ENCODE peak calls at places on chromosomes 11 and 22, in seven cellular contexts. N is aorta; C is neural progenitor cell; A is sigmoid colon; Q is naive thymus-derived CD4-positive, alpha-beta T cell; S is pancreas; H is OCI-LY7. V is an unnamed sample. For H3K4me1, the result is how much of the 10 kb centered on the place peaks cover.

GRCh38 chr11:765025-765801 is 12.1 kb downstream of the GATD1 start:
- DNase-seq in N (peak), Q (peak), S (peak), C (peak), A (peak), H (peak), V (peak)

GRCh38 chr22:27456696-27457503 is 344.7 kb downstream of the MN1 start:
- DNase-seq in S (no peak), N (no peak), C (no peak), H (no peak), A (no peak), Q (no peak), V (no peak)

GRCh38 chr22:47918936-47919505 is 1156.6 kb downstream of the TBC1D22A start:
- DNase-seq in S (no peak), Q (no peak), A (no peak), H (peak), C (peak), N (no peak), V (peak)

GRCh38 chr11:14541180-14541579 is 21.0 kb upstream of the PSMA1 start:
- DNase-seq in S (no peak), A (no peak), C (no peak), N (no peak), Q (no peak), H (no peak), V (no peak)

GRCh38 chr11:28476864-28477263 is 368.7 kb downstream of the METTL15 start:
- DNase-seq in S (no peak), H (no peak), C (no peak), A (no peak), Q (no peak), N (no peak), V (no peak)

GRCh38 chr11:133597236-133597635 is 64.9 kb upstream of the OPCML start:
- DNase-seq in C (no peak), A (no peak), S (no peak), H (no peak), Q (no peak), N (no peak), V (no peak)

GRCh38 chr11:93494341-93494740 is 48.9 kb downstream of the SMCO4 start:
- DNase-seq in N (no peak), C (no peak), A (no peak), Q (no peak), H (no peak), S (no peak), V (no peak)

GRCh38 chr11:94681852-94682251 is 86.3 kb upstream of the AMOTL1 start:
- DNase-seq in S (no peak), C (no peak), Q (no peak), N (no peak), A (no peak), H (no peak), V (no peak)

GRCh38 chr11:111878385-111878765 is 590 bp downstream of the FDXACB1 start:
- DNase-seq in N (no peak), A (no peak), Q (no peak), H (no peak), C (no peak), S (no peak), V (peak)

GRCh38 chr11:134036484-134037092 is 32.3 kb upstream of the JAM3 start:
- DNase-seq in C (peak), A (no peak), Q (no peak), S (peak), H (no peak), N (no peak), V (no peak)

GRCh38 chr11:126188332-126189108 is 22.9 kb downstream of the RPUSD4 start:
- DNase-seq in C (no peak), S (no peak), H (peak), A (no peak), Q (no peak), N (no peak), V (peak)

GRCh38 chr11:33064033-33064825 is 24.9 kb downstream of the TCP11L1 start:
- DNase-seq in C (no peak), A (no peak), H (no peak), N (no peak), S (no peak), Q (no peak), V (no peak)

GRCh38 chr11:7673724-7674434 is 579 bp upstream of the CYB5R2 start:
- DNase-seq in C (peak), Q (peak), N (peak), S (no peak), H (no peak), A (peak), V (no peak)

GRCh38 chr11:1953489-1954284 is 6.6 kb downstream of the MRPL23 start:
- DNase-seq in A (peak), N (no peak), H (no peak), C (no peak), Q (no peak), S (no peak), V (no peak)

GRCh38 chr11:93131709-93132108 is 66.1 kb downstream of the SLC36A4 start:
- DNase-seq in S (no peak), N (no peak), H (peak), Q (no peak), A (no peak), C (peak), V (no peak)

GRCh38 chr11:71933141-71933933 is 4.5 kb downstream of the RNF121 start:
- DNase-seq in A (no peak), H (no peak), C (no peak), S (no peak), N (no peak), Q (no peak), V (no peak)

GRCh38 chr22:31952459-31952858 is 8.1 kb downstream of the YWHAH start:
- DNase-seq in C (no peak), Q (no peak), A (no peak), N (no peak), H (no peak), S (no peak), V (no peak)

GRCh38 chr11:128931661-128932060 is 11.0 kb downstream of the TP53AIP1 start:
- DNase-seq in C (no peak), S (no peak), H (no peak), Q (no peak), A (no peak), N (no peak), V (no peak)

GRCh38 chr11:97732011-97732632 is 1288.6 kb upstream of the CNTN5 start:
- DNase-seq in C (no peak), Q (no peak), S (no peak), N (no peak), A (no peak), H (no peak), V (no peak)

GRCh38 chr11:72814139-72814830 is at the start of gene ATG16L2:
- DNase-seq in A (peak), Q (peak), C (peak), H (peak), S (peak), N (peak), V (peak)

GRCh38 chr11:36501236-36501635 is 8.8 kb downstream of the TRAF6 start:
- DNase-seq in H (no peak), C (no peak), N (no peak), S (no peak), A (no peak), Q (no peak), V (no peak)
- H3K4me1 ChIP-seq in H (under half), C (under half), N (under half), S (under half), A (under half), Q (under half), V (under half)

GRCh38 chr22:17110791-17111550 is 10.2 kb downstream of the TMEM121B start:
- DNase-seq in N (peak), H (no peak), A (peak), C (no peak), Q (no peak), S (no peak), V (no peak)
- H3K4me1 ChIP-seq in N (under half), H (under half), A (under half), C (under half), Q (under half), S (under half), V (under half)

GRCh38 chr22:29311468-29312217 is 3.9 kb downstream of the RASL10A start:
- DNase-seq in S (peak), Q (no peak), A (no peak), C (no peak), H (no peak), N (peak), V (no peak)
- H3K4me1 ChIP-seq in S (under half), Q (under half), A (half or more), C (under half), H (under half), N (under half), V (under half)

DNA sequence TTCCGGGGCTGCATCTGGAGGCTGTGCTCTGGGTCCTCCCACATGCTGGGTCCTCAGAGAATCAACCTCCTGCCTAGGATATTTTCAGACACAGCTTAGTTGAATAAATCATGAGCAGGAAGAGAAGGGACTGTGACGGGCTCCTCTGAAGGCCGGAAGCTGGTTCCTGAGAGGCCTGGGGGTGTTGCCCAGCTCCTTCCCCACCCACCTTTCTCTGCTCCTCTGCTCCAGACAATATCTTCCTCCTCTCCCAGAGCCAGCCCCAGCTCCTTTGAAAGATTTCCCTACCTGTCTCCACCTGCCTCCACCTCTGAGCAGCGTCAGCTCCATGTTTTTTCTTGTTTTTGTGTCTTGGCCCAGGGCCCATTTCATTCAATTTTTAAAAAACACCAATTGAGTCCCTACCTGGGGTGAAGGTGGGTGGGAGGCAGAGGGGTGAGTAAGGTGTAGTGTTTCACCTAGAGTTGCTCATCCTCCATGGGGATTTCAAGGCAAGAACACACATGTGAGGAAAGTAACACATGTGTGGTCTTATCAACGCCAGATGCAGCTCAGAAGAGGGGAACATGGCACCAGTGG is 24.8 kb upstream of the THY1 start:
- DNase-seq in C (no peak), N (no peak), H (no peak), Q (no peak), A (no peak), S (no peak), V (no peak)
- H3K4me1 ChIP-seq in C (under half), N (under half), H (under half), Q (under half), A (under half), S (under half), V (under half)

GRCh38 chr11:69009441-69010211 is 3.4 kb downstream of the MRGPRF start:
- DNase-seq in Q (no peak), A (peak), S (no peak), H (no peak), C (no peak), N (peak), V (no peak)

GRCh38 chr11:69008774-69009440 is 4.1 kb downstream of the MRGPRF start:
- DNase-seq in N (peak), C (no peak), H (no peak), A (peak), S (no peak), Q (no peak), V (no peak)

GRCh38 chr11:69005631-69006368 is 7.2 kb downstream of the MRGPRF start:
- DNase-seq in Q (no peak), H (no peak), N (peak), C (no peak), A (peak), S (no peak), V (no peak)

GRCh38 chr11:69006816-69007215 is 6.2 kb downstream of the MRGPRF start:
- DNase-seq in S (no peak), C (no peak), H (no peak), A (no peak), N (no peak), Q (no peak), V (no peak)

DNA sequence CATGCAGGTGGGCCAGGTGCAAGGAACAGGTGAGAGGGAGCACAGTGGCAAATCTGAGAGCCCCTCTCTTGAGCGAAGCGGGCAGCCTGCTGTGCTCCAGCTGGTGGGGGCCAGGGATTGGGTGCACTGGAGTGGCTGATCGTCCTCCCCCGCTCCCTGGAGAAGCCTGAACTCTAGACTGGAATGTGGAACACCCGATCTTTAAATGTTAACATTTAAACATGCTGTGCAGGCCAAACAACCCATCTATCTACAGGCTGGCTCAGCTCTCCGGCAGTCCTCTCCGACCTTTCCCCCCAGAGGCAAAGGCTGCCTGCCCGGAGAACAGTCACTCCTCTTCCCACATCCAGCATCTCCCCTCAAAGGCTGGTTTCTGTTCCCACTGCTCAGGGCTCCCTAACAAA is 5.1 kb downstream of the MRGPRF start:
- DNase-seq in C (no peak), Q (no peak), A (peak), H (no peak), N (peak), S (no peak), V (no peak)
- H3K4me1 ChIP-seq in C (under half), Q (under half), A (half or more), H (under half), N (under half), S (under half), V (under half)

DNA sequence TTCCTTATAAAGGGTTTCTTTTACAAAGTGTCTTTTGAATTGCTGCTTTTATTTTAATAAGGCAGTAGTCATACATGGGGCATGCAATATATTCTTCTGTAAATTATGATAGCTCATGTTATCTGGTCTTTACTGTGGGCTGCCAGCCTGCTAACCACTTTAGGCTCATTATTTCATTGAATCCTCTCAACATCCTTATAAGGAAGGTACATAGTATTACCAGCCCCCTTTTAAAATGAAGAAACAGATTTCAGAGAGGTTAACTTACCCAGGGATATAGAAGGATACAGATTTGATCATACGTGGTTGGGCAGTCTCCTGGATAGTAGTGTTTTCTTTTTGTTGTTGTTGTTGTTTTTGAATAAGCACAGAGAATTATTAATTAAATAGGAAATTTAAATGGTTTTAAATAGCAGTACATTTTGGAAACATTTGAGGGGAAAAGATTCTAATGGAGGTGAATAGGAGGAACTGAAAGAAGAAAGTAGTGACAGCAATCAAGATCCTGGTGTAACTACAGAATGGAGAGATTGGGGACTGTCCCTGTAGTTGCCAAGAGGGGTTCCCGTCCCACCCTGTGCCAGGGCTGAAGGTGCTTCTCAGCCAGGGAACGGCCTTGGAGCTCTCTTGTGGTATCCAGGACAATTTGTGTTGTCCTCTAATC is 21.0 kb downstream of the SPECC1L start:
- DNase-seq in A (no peak), C (no peak), Q (no peak), S (no peak), N (no peak), H (no peak), V (no peak)
- H3K4me1 ChIP-seq in A (half or more), C (under half), Q (under half), S (under half), N (under half), H (under half), V (under half)

DNA sequence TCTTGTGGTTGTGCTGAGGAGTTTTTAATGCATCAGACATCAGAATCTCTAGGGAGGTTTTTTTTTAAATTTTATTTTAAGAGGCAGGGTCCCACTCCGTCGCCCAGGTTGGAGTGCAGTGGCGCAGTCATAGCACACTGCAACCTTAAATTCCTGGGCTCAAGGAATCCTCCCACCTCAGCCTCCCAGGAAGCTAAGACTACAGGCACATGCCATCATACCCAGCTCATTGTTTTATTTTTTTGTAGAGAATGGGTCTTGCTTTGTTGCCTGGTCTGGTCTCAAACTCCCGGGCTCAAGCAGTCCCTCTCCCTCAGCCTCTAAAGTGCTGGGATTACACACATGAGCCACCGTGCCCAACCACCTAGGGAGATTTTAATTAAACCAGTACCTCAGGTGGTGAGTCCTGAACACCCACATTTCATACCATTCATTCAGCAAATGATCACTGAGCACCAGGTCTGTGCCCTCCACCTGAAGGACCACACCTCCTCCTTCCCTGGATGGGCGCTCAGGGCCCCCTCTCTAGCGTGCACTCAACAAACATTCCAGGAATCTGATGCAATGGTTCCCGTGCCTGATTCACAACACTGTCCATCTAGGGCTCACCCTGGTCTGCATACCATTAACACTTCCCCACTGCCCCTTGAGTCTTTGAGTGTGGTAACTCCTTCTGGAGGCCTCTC is 9.5 kb upstream of the MYH9 start:
- DNase-seq in N (no peak), S (no peak), A (no peak), C (no peak), Q (no peak), H (no peak), V (no peak)
- H3K4me1 ChIP-seq in N (under half), S (under half), A (under half), C (under half), Q (under half), H (under half), V (under half)

DNA sequence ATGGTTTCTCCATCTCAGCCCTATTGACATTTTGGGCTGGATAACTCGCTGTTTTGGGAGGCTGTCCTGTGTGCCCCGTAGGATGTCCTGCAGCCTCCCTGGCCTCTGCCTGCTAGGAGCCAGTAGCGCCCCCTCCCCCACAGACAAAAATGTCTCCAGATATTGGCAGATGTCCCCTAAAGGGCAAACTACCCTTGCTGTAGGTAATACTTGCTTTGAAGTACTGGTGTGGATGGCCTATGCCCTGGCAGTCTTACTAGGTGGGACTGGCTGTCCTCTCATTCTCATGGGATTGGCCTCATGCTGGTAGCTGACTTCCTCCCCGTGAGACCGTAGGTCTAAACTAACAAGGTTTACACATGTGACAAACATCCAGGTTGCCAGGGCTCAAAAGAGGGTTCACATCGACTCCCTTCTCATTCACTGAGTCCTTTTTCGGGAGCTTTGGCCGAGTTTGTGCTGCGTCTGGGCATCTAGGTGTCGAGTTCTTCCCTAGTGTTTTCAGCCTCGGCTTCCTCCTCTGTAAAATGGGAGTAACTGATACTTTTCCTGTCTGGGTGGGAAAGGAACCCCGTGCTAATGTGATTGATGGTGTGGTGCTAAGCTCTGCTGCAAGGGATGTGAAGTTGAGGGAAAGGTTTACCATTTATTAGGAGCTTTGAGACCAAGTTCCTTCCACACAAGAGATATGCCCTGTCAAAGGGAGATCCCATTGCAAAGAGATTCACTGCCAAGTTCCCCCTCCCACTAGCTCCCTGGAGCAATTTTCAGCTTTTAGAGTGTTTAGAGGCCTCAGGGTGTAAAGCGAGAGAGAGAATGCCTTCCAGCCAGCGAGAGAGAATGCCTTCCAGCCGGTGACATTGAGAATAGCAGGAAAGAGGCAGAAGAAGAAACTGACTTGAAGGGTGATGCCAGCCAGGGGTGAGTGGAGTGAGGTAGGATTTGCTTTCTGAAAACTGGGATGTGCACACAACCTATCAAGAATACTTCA is 17.0 kb downstream of the PTPRJ start:
- DNase-seq in H (no peak), C (no peak), S (no peak), A (no peak), N (no peak), Q (no peak), V (no peak)
- H3K4me1 ChIP-seq in H (half or more), C (under half), S (under half), A (under half), N (under half), Q (under half), V (under half)

DNA sequence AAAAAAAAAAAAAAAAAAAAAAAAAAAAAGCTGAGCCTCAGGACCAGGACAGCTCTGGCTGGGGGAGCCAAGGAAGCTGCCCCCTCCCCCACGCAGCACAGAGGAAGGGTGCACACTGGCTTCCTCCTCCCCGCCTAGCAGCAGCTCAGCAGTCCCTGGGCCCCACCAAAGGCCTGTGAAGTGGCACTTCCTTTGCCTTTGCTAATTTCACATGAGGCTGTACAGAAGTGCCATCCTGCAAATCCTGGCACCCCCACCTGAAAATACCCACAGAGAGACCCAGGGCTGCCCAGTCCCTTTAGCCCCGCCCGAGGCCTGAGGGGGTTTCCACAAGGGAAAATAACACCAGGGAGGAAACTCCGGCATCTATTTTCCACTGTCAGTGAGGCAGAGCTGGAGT is 3.9 kb downstream of the RHOG start:
- DNase-seq in C (no peak), A (no peak), Q (peak), H (peak), N (peak), S (no peak), V (no peak)
- H3K4me1 ChIP-seq in C (under half), A (half or more), Q (half or more), H (half or more), N (under half), S (under half), V (under half)

V was measured in MM.1S.